ENCODE peak calls at places on chromosomes 6 and 20, in four cellular contexts. P is dorsolateral prefrontal cortex, W is SK-MEL-5, J is NCI-H187 treated with DMSO at 0.1 percent for 48 hours. G is an unnamed sample.

GRCh38 chr6:37056439-37057127 is 51.1 kb downstream of the FGD2 start:
- DNase-seq in P (no peak), W (no peak), J (no peak), G (no peak)

GRCh38 chr6:80457044-80457933 is 350.8 kb downstream of the BCKDHB start:
- DNase-seq in P (peak), W (no peak), J (no peak), G (no peak)

GRCh38 chr6:157989541-157990289 is 8.1 kb downstream of the SYNJ2 start:
- DNase-seq in P (peak), W (no peak), J (no peak), G (no peak)

GRCh38 chr6:2952557-2953095 is 18.7 kb downstream of the SERPINB6 start:
- DNase-seq in P (peak), W (peak), J (peak), G (peak)

GRCh38 chr6:4583026-4583425 is 193.2 kb upstream of the CDYL start:
- DNase-seq in P (no peak), W (no peak), J (no peak), G (no peak)

GRCh38 chr6:134875367-134875766 is 74.5 kb downstream of the ALDH8A1 start:
- DNase-seq in P (no peak), W (no peak), J (no peak), G (peak)

GRCh38 chr6:111866857-111867256 is 6.4 kb downstream of the FYN start:
- DNase-seq in P (no peak), W (no peak), J (no peak), G (no peak)

GRCh38 chr20:44761423-44761822 is 15.8 kb downstream of the KCNK15 start:
- DNase-seq in P (no peak), W (no peak), J (no peak), G (no peak)

GRCh38 chr6:113596907-113597583 is 260.1 kb upstream of the MARCKS start:
- DNase-seq in P (no peak), W (no peak), J (no peak), G (no peak)

GRCh38 chr20:2654384-2654822 is 2.0 kb downstream of the NOP56 start:
- DNase-seq in P (no peak), W (no peak), J (no peak), G (no peak)

GRCh38 chr6:76852776-76853175 is 610.5 kb downstream of the HTR1B start:
- DNase-seq in P (no peak), W (no peak), J (no peak), G (peak)

G was measured in OCI-M1.